ENCODE peak calls at places on chromosomes 13 and 19, in four cellular contexts. One of them, this sample, is unnamed.

GRCh38 chr13:75468098-75468497 is 13.9 kb downstream of the TBC1D4 start:
- DNase-seq in Panc1: no peak
- DNase-seq in HCT116: no peak
- DNase-seq in K562: no peak
- DNase-seq in this sample: no peak

GRCh38 chr19:3398114-3398899 is 31.9 kb downstream of the NFIC start:
- DNase-seq in Panc1: no peak
- DNase-seq in HCT116: no peak
- DNase-seq in K562: no peak
- DNase-seq in this sample: peak

GRCh38 chr13:41613984-41614581 is 156.7 kb downstream of the RGCC start:
- DNase-seq in Panc1: no peak
- DNase-seq in HCT116: peak
- DNase-seq in K562: no peak
- DNase-seq in this sample: peak

GRCh38 chr13:101289764-101290163 is 126.5 kb downstream of the NALCN start:
- DNase-seq in Panc1: no peak
- DNase-seq in HCT116: no peak
- DNase-seq in K562: no peak
- DNase-seq in this sample: no peak

GRCh38 chr19:45632468-45633196 is 6.6 kb downstream of the EML2 start:
- DNase-seq in Panc1: no peak
- DNase-seq in HCT116: peak
- DNase-seq in K562: peak
- DNase-seq in this sample: no peak

GRCh38 chr19:50645107-50645506 is 4.1 kb upstream of the C19orf81 start:
- DNase-seq in Panc1: no peak
- DNase-seq in HCT116: no peak
- DNase-seq in K562: no peak
- DNase-seq in this sample: no peak

GRCh38 chr19:47741544-47742125 is 3.7 kb upstream of the NOP53 start:
- DNase-seq in Panc1: no peak
- DNase-seq in HCT116: no peak
- DNase-seq in K562: no peak
- DNase-seq in this sample: no peak

GRCh38 chr19:35260694-35261304 is 8.0 kb upstream of the USF2 start:
- DNase-seq in Panc1: no peak
- DNase-seq in HCT116: no peak
- DNase-seq in K562: no peak
- DNase-seq in this sample: no peak

GRCh38 chr13:40599146-40599545 is 67.3 kb downstream of the FOXO1 start:
- DNase-seq in Panc1: no peak
- DNase-seq in HCT116: no peak
- DNase-seq in K562: no peak
- DNase-seq in this sample: no peak

GRCh38 chr19:19385900-19386339 is 19.6 kb upstream of the GATAD2A start:
- DNase-seq in Panc1: no peak
- DNase-seq in HCT116: no peak
- DNase-seq in K562: no peak
- DNase-seq in this sample: no peak

GRCh38 chr13:25872871-25873607 is 178.8 kb downstream of the SHISA2 start:
- DNase-seq in Panc1: no peak
- DNase-seq in HCT116: no peak
- DNase-seq in K562: peak
- DNase-seq in this sample: no peak
- TF ChIP-seq TCF7L2 in Panc1: no peak
- TF ChIP-seq TCF7L2 in HCT116: no peak
- TF ChIP-seq TCF7L2 in K562: no peak
- TF ChIP-seq TCF7L2 in this sample: no peak

GRCh38 chr19:44371815-44372480 is 15.5 kb upstream of the ZNF112 start:
- DNase-seq in Panc1: no peak
- DNase-seq in HCT116: no peak
- DNase-seq in K562: peak
- DNase-seq in this sample: no peak
- TF ChIP-seq TCF7L2 in Panc1: no peak
- TF ChIP-seq TCF7L2 in HCT116: no peak
- TF ChIP-seq TCF7L2 in K562: no peak
- TF ChIP-seq TCF7L2 in this sample: no peak

GRCh38 chr19:39823693-39824092 is 10.3 kb downstream of the DYRK1B start:
- DNase-seq in Panc1: no peak
- DNase-seq in HCT116: no peak
- DNase-seq in K562: no peak
- DNase-seq in this sample: no peak
- TF ChIP-seq TCF7L2 in Panc1: no peak
- TF ChIP-seq TCF7L2 in HCT116: no peak
- TF ChIP-seq TCF7L2 in K562: no peak
- TF ChIP-seq TCF7L2 in this sample: no peak

DNA sequence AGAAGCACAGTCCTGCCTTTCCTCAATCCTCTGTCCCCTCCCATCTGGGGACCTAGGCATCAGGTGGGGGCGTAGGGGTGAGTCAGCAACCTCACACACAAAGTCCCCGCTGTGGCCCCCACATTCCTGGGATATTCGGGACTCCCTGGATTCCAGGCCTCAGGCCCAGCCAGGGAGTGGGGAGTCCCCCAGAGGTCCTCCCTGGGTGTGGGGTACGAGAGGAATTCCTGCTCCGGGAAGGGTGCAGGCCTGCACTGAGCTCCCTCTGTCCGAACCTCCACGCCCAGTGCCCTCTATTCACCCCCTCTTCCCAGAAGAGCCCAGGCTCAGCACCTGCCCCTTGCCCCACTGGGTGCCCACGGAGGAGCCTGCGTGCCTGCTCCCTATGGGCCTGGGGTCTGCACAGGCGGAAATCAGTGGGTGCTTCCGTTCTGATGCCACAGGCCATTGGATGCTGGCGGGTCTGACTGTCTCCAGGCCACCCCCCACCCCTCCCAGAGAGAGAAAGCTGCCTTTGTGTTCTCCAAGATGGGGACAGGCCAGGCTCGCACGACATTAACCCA is 3.4 kb downstream of the CADM4 start:
- DNase-seq in Panc1: no peak
- DNase-seq in HCT116: no peak
- DNase-seq in K562: no peak
- DNase-seq in this sample: peak
- TF ChIP-seq TCF7L2 in Panc1: no peak
- TF ChIP-seq TCF7L2 in HCT116: no peak
- TF ChIP-seq TCF7L2 in K562: no peak
- TF ChIP-seq TCF7L2 in this sample: no peak

GRCh38 chr13:106276876-106277275 is 258.6 kb downstream of the EFNB2 start:
- DNase-seq in Panc1: no peak
- DNase-seq in HCT116: no peak
- DNase-seq in K562: no peak
- DNase-seq in this sample: no peak

GRCh38 chr13:106275441-106276032 is 259.9 kb downstream of the EFNB2 start:
- DNase-seq in Panc1: no peak
- DNase-seq in HCT116: no peak
- DNase-seq in K562: no peak
- DNase-seq in this sample: no peak

GRCh38 chr13:106274551-106275208 is 260.8 kb downstream of the EFNB2 start:
- DNase-seq in Panc1: no peak
- DNase-seq in HCT116: no peak
- DNase-seq in K562: no peak
- DNase-seq in this sample: no peak

GRCh38 chr13:106281426-106281825 is 254.0 kb downstream of the EFNB2 start:
- DNase-seq in Panc1: no peak
- DNase-seq in HCT116: no peak
- DNase-seq in K562: no peak
- DNase-seq in this sample: no peak

GRCh38 chr13:106277483-106278154 is 257.8 kb downstream of the EFNB2 start:
- DNase-seq in Panc1: no peak
- DNase-seq in HCT116: no peak
- DNase-seq in K562: no peak
- DNase-seq in this sample: no peak
- TF ChIP-seq TCF7L2 in Panc1: no peak
- TF ChIP-seq TCF7L2 in HCT116: no peak
- TF ChIP-seq TCF7L2 in K562: no peak
- TF ChIP-seq TCF7L2 in this sample: no peak

DNA sequence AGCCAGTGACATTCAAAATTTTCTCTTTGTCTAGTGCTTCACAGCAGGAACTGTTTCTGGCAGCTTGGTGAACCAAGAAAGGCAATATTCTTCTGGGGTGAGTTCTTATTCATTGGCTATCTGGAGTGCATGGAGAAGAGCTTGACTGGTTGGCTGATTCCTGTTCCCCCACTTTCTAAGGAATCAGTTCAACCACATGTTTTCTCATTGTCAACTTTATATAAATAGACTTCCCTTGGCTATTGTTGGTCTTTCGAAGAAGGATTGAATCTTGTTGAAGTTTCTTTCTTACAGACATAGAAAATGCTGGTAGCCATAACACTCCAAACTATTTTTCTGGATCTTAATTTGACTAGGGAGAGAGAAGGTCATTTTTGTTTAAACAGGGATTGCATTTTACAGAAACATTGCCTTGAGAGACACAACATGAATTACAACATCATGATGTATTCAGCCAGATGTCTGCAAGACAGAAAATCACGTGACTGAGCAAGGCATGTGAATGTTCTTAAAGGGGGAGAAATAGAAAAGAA is 85.2 kb downstream of the EDNRB start:
- DNase-seq in Panc1: no peak
- DNase-seq in HCT116: no peak
- DNase-seq in K562: no peak
- DNase-seq in this sample: no peak
- TF ChIP-seq TCF7L2 in Panc1: no peak
- TF ChIP-seq TCF7L2 in HCT116: no peak
- TF ChIP-seq TCF7L2 in K562: no peak
- TF ChIP-seq TCF7L2 in this sample: no peak

GRCh38 chr13:94674609-94675348 is 37.6 kb downstream of the SOX21 start:
- DNase-seq in Panc1: peak
- DNase-seq in HCT116: peak
- DNase-seq in K562: peak
- DNase-seq in this sample: peak
- TF ChIP-seq TCF7L2 in Panc1: no peak
- TF ChIP-seq TCF7L2 in HCT116: no peak
- TF ChIP-seq TCF7L2 in K562: no peak
- TF ChIP-seq TCF7L2 in this sample: no peak

DNA sequence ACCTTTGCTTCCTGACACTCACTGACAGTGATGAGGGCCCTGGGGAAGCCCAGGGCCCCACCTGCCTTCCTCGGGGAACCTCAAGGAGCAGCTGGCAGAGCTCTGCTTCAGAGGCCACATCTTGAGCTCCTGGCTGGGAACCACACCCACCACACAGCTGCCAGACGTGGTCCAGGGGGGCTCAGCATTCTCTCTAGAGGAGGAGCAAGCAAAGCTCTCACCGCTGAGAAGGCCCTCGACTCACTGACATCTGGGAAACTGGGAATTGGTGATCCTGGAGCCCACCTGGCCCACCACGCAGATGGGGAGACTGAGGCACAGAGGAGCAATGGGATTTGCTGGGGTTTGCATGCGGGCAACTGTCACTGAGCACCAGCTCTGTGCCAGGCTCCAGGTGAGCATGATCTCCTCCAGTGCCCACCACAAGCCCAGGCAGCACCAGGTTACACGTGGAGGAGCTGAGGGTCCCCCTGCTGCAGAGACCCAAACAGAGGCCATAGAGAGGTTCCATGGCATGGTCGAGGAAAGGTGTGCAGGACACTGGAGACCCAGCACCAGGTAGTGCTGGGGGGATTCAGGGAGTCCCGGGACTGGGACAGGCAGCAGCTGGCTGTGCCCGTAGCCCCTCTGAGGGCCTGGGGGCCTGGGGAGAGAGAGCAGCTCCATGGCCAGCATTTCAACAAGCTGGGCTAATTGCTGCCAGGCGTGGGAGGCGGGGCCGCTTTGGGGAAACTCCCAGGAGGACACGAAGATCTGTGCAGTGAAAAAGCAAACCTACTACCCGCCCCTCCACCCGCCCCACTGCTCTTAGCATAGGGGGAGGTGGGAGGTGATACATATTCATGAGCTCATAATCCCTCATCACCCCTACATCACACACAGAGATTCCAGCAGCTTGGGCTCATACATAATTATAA is 33.4 kb downstream of the PEPD start:
- DNase-seq in Panc1: no peak
- DNase-seq in HCT116: no peak
- DNase-seq in K562: no peak
- DNase-seq in this sample: no peak
- TF ChIP-seq TCF7L2 in Panc1: no peak
- TF ChIP-seq TCF7L2 in HCT116: no peak
- TF ChIP-seq TCF7L2 in K562: no peak
- TF ChIP-seq TCF7L2 in this sample: no peak

GRCh38 chr13:46405457-46405856 is 18.4 kb upstream of the RUBCNL start:
- DNase-seq in Panc1: no peak
- DNase-seq in HCT116: no peak
- DNase-seq in K562: peak
- DNase-seq in this sample: no peak
- TF ChIP-seq TCF7L2 in Panc1: no peak
- TF ChIP-seq TCF7L2 in HCT116: no peak
- TF ChIP-seq TCF7L2 in K562: no peak
- TF ChIP-seq TCF7L2 in this sample: no peak

GRCh38 chr19:4499855-4500254 is 18.4 kb downstream of the PLIN4 start:
- DNase-seq in Panc1: no peak
- DNase-seq in HCT116: no peak
- DNase-seq in K562: no peak
- DNase-seq in this sample: no peak

GRCh38 chr19:4502282-4503223 is 15.7 kb downstream of the PLIN4 start:
- DNase-seq in Panc1: no peak
- DNase-seq in HCT116: no peak
- DNase-seq in K562: no peak
- DNase-seq in this sample: no peak

GRCh38 chr19:4503224-4504170 is 14.8 kb downstream of the PLIN4 start:
- DNase-seq in Panc1: no peak
- DNase-seq in HCT116: no peak
- DNase-seq in K562: no peak
- DNase-seq in this sample: no peak

GRCh38 chr19:4501005-4501591 is 17.2 kb downstream of the PLIN4 start:
- DNase-seq in Panc1: no peak
- DNase-seq in HCT116: no peak
- DNase-seq in K562: no peak
- DNase-seq in this sample: no peak

GRCh38 chr19:4501691-4502090 is 16.6 kb downstream of the PLIN4 start:
- DNase-seq in Panc1: no peak
- DNase-seq in HCT116: no peak
- DNase-seq in K562: no peak
- DNase-seq in this sample: no peak
- TF ChIP-seq TCF7L2 in Panc1: no peak
- TF ChIP-seq TCF7L2 in HCT116: no peak
- TF ChIP-seq TCF7L2 in K562: no peak
- TF ChIP-seq TCF7L2 in this sample: no peak